ENCODE peak calls at places on chromosomes 16 and 17, in ten cellular contexts. S, U, N, Q, D, T, O, W, X and M are unnamed samples.

GRCh38 chr16:50671644-50672260 is 9.4 kb downstream of the SNX20 start:
- DNase-seq in S (no peak), U (peak; percentile 49), N (no peak), Q (peak; percentile 46), D (no peak), T (no peak), O (no peak), W (peak; percentile 41), X (no peak), M (no peak)

GRCh38 chr16:726438-727290 is at the start of the genes CCDC78 and HAGHL:
- DNase-seq in S (no peak), U (no peak), N (no peak), Q (peak; percentile 62), D (peak; percentile 39), T (peak; percentile 64), O (peak; percentile 54), W (no peak), X (peak; percentile 78), M (peak; percentile 65)

GRCh38 chr17:48814504-48814903 is 2.5 kb downstream of the TTLL6 start:
- DNase-seq in S (no peak), U (peak; percentile 31), N (no peak), Q (no peak), D (no peak), T (peak; percentile 52), O (peak; percentile 47), W (peak; percentile 41), X (peak; percentile 55), M (peak; percentile 61)

GRCh38 chr16:30997000-30997886 is 12.2 kb downstream of the HSD3B7 start:
- DNase-seq in S (peak; percentile 58), U (peak; percentile 50), N (no peak), Q (no peak), D (no peak), T (peak; percentile 81), O (peak; percentile 74), W (peak; percentile 54), X (peak; percentile 86), M (peak; percentile 83)

GRCh38 chr16:46972971-46973456 is 460 bp downstream of the DNAJA2 start:
- DNase-seq in S (no peak), U (peak; percentile 32), N (no peak), Q (no peak), D (peak; percentile 77), T (peak; percentile 37), O (peak; percentile 37), W (no peak), X (peak; percentile 49), M (peak; percentile 50)

GRCh38 chr16:87002717-87003413 is 314.3 kb downstream of the C16orf95 start:
- DNase-seq in S (peak; percentile 14), U (no peak), N (no peak), Q (no peak), D (no peak), T (no peak), O (no peak), W (no peak), X (no peak), M (no peak)

GRCh38 chr17:65931246-65932149 is 260.4 kb downstream of the CEP112 start:
- DNase-seq in S (no peak), U (no peak), N (no peak), Q (no peak), D (no peak), T (no peak), O (peak; percentile 40), W (no peak), X (no peak), M (no peak)

GRCh38 chr16:31179153-31179746 is 689 bp upstream of the FUS start:
- DNase-seq in S (no peak), U (no peak), N (no peak), Q (no peak), D (no peak), T (no peak), O (peak; percentile 18), W (no peak), X (no peak), M (no peak)

GRCh38 chr17:70655179-70655578 is 485.8 kb downstream of the KCNJ2 start:
- DNase-seq in S (no peak), U (no peak), N (no peak), Q (no peak), D (no peak), T (no peak), O (no peak), W (no peak), X (no peak), M (no peak)

GRCh38 chr17:29927546-29927945 is 2.5 kb downstream of the SSH2 start:
- DNase-seq in S (no peak), U (no peak), N (no peak), Q (no peak), D (no peak), T (no peak), O (no peak), W (no peak), X (no peak), M (no peak)

GRCh38 chr16:3907586-3907985 is 27.1 kb upstream of the CREBBP start:
- DNase-seq in S (no peak), U (no peak), N (no peak), Q (no peak), D (no peak), T (no peak), O (no peak), W (no peak), X (no peak), M (no peak)

GRCh38 chr16:79047337-79047736 is 553.2 kb downstream of the MAF start:
- DNase-seq in S (no peak), U (no peak), N (no peak), Q (no peak), D (no peak), T (no peak), O (no peak), W (no peak), X (no peak), M (no peak)

GRCh38 chr16:3938843-3939624 is 58.5 kb upstream of the CREBBP start:
- DNase-seq in S (peak; percentile 52), U (peak; percentile 58), N (peak; percentile 77), Q (peak; percentile 73), D (no peak), T (peak; percentile 58), O (peak; percentile 30), W (peak; percentile 91), X (peak; percentile 65), M (peak; percentile 40)

GRCh38 chr17:17416400-17417360 is 60.1 kb upstream of the MED9 start:
- DNase-seq in S (no peak), U (no peak), N (no peak), Q (no peak), D (peak; percentile 76), T (no peak), O (peak; percentile 23), W (peak; percentile 44), X (peak; percentile 52), M (peak; percentile 58)

GRCh38 chr16:85094176-85094805 is 18.0 kb downstream of the CIBAR2 start:
- DNase-seq in S (no peak), U (no peak), N (no peak), Q (no peak), D (no peak), T (no peak), O (no peak), W (no peak), X (no peak), M (no peak)